ENCODE peak calls at places on chromosomes 13 and 19, in eight cellular contexts. G is mucosa of gallbladder; V is pancreas; O is H4; M is Kasumi-1; R is activated CD8-positive, alpha-beta memory T cell treated with anti-CD3 and anti-CD28 coated beads for 1 hour; Q is CD4-positive, CD25-positive, alpha-beta regulatory T cell; X is uterus. E is an unnamed sample.

GRCh38 chr19:34254552-34255432 is at the start of gene GARRE1:
- DNase-seq in Q (peak; percentile 85), X (no peak), O (peak; percentile 77), V (peak; percentile 57), G (no peak), M (no peak), R (peak; percentile 40), E (peak; percentile 20)

GRCh38 chr19:41801682-41802317 is 5.4 kb downstream of the CEACAM3 start:
- DNase-seq in X (no peak), M (peak; percentile 76), Q (no peak), V (no peak), G (no peak), O (no peak), R (no peak), E (no peak)

GRCh38 chr19:10295847-10296591 is 6.3 kb downstream of the ICAM5 start:
- DNase-seq in V (no peak), M (no peak), R (no peak), X (no peak), O (no peak), Q (no peak), G (no peak), E (no peak)

GRCh38 chr19:9586764-9587163 is 2.5 kb upstream of the ZNF121 start:
- DNase-seq in G (peak; percentile 79), X (peak; percentile 55), V (peak; percentile 56), M (peak; percentile 82), O (peak; percentile 44), Q (peak; percentile 69), R (peak; percentile 56), E (peak; percentile 45)

GRCh38 chr19:1453525-1454371 is 3.8 kb downstream of the APC2 start:
- DNase-seq in R (no peak), O (peak; percentile 65), G (no peak), X (peak; percentile 16), V (peak; percentile 42), M (no peak), Q (no peak), E (no peak)

GRCh38 chr19:50833117-50833801 is at the start of gene KLK15:
- DNase-seq in Q (no peak), R (no peak), X (no peak), G (no peak), M (no peak), O (no peak), V (no peak), E (no peak)

GRCh38 chr19:2809387-2810140 is 10.1 kb upstream of the ZNF554 start:
- DNase-seq in M (no peak), X (no peak), O (no peak), Q (no peak), G (no peak), R (no peak), V (no peak), E (no peak)

GRCh38 chr19:4149518-4150288 is 3.7 kb upstream of the CREB3L3 start:
- DNase-seq in M (no peak), V (no peak), G (peak; percentile 19), R (no peak), Q (no peak), O (no peak), X (no peak), E (no peak)

GRCh38 chr13:90565985-90566713 is 781.3 kb upstream of the MIR17HG start:
- DNase-seq in Q (no peak), V (no peak), G (no peak), X (no peak), O (no peak), R (no peak), M (no peak), E (no peak)

GRCh38 chr13:97798836-97799235 is 154.6 kb upstream of the IPO5 start:
- DNase-seq in M (no peak), G (no peak), X (no peak), O (no peak), R (no peak), Q (no peak), V (no peak), E (no peak)

GRCh38 chr13:67048793-67049150 is 181.4 kb downstream of the PCDH9 start:
- DNase-seq in M (no peak), G (no peak), X (no peak), V (no peak), R (no peak), O (peak; percentile 43), Q (no peak), E (no peak)

GRCh38 chr19:41192574-41193419 is at the start of gene CYP2S1:
- DNase-seq in X (no peak), R (no peak), Q (no peak), O (no peak), G (peak; percentile 51), M (peak; percentile 3), V (no peak), E (peak; percentile 59)

GRCh38 chr13:97904059-97904458 is 49.4 kb upstream of the IPO5 start:
- DNase-seq in R (no peak), G (no peak), Q (no peak), M (no peak), O (no peak), V (no peak), X (no peak), E (no peak)

GRCh38 chr19:44782729-44783128 is 5.0 kb downstream of the CBLC start:
- DNase-seq in X (no peak), V (no peak), Q (no peak), G (no peak), R (no peak), O (no peak), M (no peak), E (no peak)

GRCh38 chr19:19385900-19386339 is 19.6 kb upstream of the GATAD2A start:
- DNase-seq in V (no peak), X (peak; percentile 34), Q (peak; percentile 65), M (peak; percentile 43), R (no peak), G (peak; percentile 35), O (no peak), E (no peak)

GRCh38 chr13:107025991-107026390 is 458.1 kb upstream of the ARGLU1 start:
- DNase-seq in G (peak; percentile 39), V (peak; percentile 60), O (no peak), X (peak; percentile 19), M (no peak), R (no peak), Q (no peak), E (peak; percentile 2)

GRCh38 chr13:72163671-72164070 is 296.7 kb upstream of the DACH1 start:
- DNase-seq in X (no peak), M (no peak), O (no peak), G (no peak), V (no peak), R (no peak), Q (no peak), E (no peak)

GRCh38 chr13:25920277-25920676 is 131.5 kb downstream of the SHISA2 start:
- DNase-seq in Q (no peak), O (no peak), X (no peak), R (no peak), M (no peak), V (no peak), G (no peak), E (no peak)

GRCh38 chr19:52492201-52492960 is 35.1 kb upstream of the ZNF808 start:
- DNase-seq in X (no peak), M (no peak), Q (no peak), O (no peak), G (no peak), V (no peak), R (no peak), E (no peak)

GRCh38 chr13:46160474-46161066 is 21.4 kb downstream of the LCP1 start:
- DNase-seq in O (peak; percentile 51), Q (peak; percentile 78), R (no peak), V (peak; percentile 31), X (no peak), G (no peak), M (peak; percentile 80), E (peak; percentile 50)

GRCh38 chr13:22235285-22235949 is 564.5 kb downstream of the FGF9 start:
- DNase-seq in V (no peak), G (no peak), R (no peak), O (peak; percentile 65), Q (no peak), X (no peak), M (no peak), E (no peak)

GRCh38 chr13:29935309-29935981 is 85.0 kb upstream of the UBL3 start:
- DNase-seq in O (no peak), Q (peak; percentile 85), M (peak; percentile 21), R (peak; percentile 32), V (no peak), X (no peak), G (no peak), E (no peak)

E was measured in RWPE1.